ENCODE peak calls at places on chromosomes 5 and 9, in five cellular contexts. One of them, this sample, is unnamed. For H3K27me3, the result is how much of the 10 kb centered on the place peaks cover.

GRCh38 chr5:1745190-1745805 is 54.3 kb downstream of the MRPL36 start:
- DNase-seq in stomach: no peak
- DNase-seq in breast epithelium: no peak
- DNase-seq in HCT116: no peak
- DNase-seq in ovary: peak
- DNase-seq in this sample: no peak

GRCh38 chr5:8520922-8521321 is 652.0 kb downstream of the MTRR start:
- DNase-seq in ovary: no peak
- DNase-seq in HCT116: no peak
- DNase-seq in stomach: no peak
- DNase-seq in breast epithelium: no peak
- DNase-seq in this sample: no peak

GRCh38 chr5:112833971-112834370 is 27.1 kb upstream of the SRP19 start:
- DNase-seq in breast epithelium: no peak
- DNase-seq in ovary: no peak
- DNase-seq in stomach: no peak
- DNase-seq in HCT116: no peak
- DNase-seq in this sample: no peak

GRCh38 chr9:112184946-112185345 is 9.8 kb upstream of the SUSD1 start:
- DNase-seq in ovary: no peak
- DNase-seq in stomach: no peak
- DNase-seq in HCT116: no peak
- DNase-seq in breast epithelium: no peak
- DNase-seq in this sample: no peak

GRCh38 chr5:3594514-3595101 is 1.0 kb upstream of the IRX1 start:
- DNase-seq in breast epithelium: no peak
- DNase-seq in HCT116: no peak
- DNase-seq in stomach: no peak
- DNase-seq in ovary: no peak
- DNase-seq in this sample: no peak

GRCh38 chr5:1827410-1828397 is 26.5 kb downstream of the NDUFS6 start:
- DNase-seq in ovary: no peak
- DNase-seq in breast epithelium: no peak
- DNase-seq in stomach: no peak
- DNase-seq in HCT116: no peak
- DNase-seq in this sample: no peak

GRCh38 chr9:77218612-77219011 is 41.3 kb downstream of the VPS13A start:
- DNase-seq in ovary: no peak
- DNase-seq in HCT116: no peak
- DNase-seq in stomach: no peak
- DNase-seq in breast epithelium: no peak
- DNase-seq in this sample: no peak

GRCh38 chr5:143682788-143683419 is 129.1 kb upstream of the HMHB1 start:
- DNase-seq in stomach: no peak
- DNase-seq in breast epithelium: no peak
- DNase-seq in HCT116: no peak
- DNase-seq in ovary: no peak
- DNase-seq in this sample: no peak

GRCh38 chr9:28762167-28762566 is 1188.9 kb upstream of the C9orf72 start:
- DNase-seq in HCT116: no peak
- DNase-seq in ovary: no peak
- DNase-seq in stomach: no peak
- DNase-seq in breast epithelium: no peak
- DNase-seq in this sample: no peak

GRCh38 chr9:109411818-109412352 is 86.2 kb downstream of the PTPN3 start:
- DNase-seq in stomach: no peak
- DNase-seq in breast epithelium: no peak
- DNase-seq in HCT116: no peak
- DNase-seq in ovary: peak
- DNase-seq in this sample: peak

GRCh38 chr9:38036359-38037084 is 32.5 kb downstream of the SHB start:
- DNase-seq in stomach: no peak
- DNase-seq in ovary: no peak
- DNase-seq in breast epithelium: peak
- DNase-seq in HCT116: no peak
- DNase-seq in this sample: no peak

GRCh38 chr9:27181381-27181780 is 72.4 kb downstream of the TEK start:
- DNase-seq in ovary: no peak
- DNase-seq in stomach: no peak
- DNase-seq in breast epithelium: no peak
- DNase-seq in HCT116: no peak
- DNase-seq in this sample: no peak

GRCh38 chr9:71025728-71026127 is 95.7 kb downstream of the TRPM3 start:
- DNase-seq in breast epithelium: no peak
- DNase-seq in stomach: no peak
- DNase-seq in HCT116: no peak
- DNase-seq in ovary: no peak
- DNase-seq in this sample: no peak

GRCh38 chr5:108545301-108545700 is 163.4 kb upstream of the FBXL17 start:
- DNase-seq in ovary: no peak
- DNase-seq in stomach: no peak
- DNase-seq in breast epithelium: no peak
- DNase-seq in HCT116: no peak
- DNase-seq in this sample: no peak

GRCh38 chr9:71675129-71675856 is 93.0 kb downstream of the CEMIP2 start:
- DNase-seq in HCT116: no peak
- DNase-seq in ovary: no peak
- DNase-seq in stomach: no peak
- DNase-seq in breast epithelium: no peak
- DNase-seq in this sample: no peak

GRCh38 chr5:36398137-36398536 is 96.4 kb upstream of the RANBP3L start:
- DNase-seq in stomach: no peak
- DNase-seq in HCT116: peak
- DNase-seq in breast epithelium: no peak
- DNase-seq in ovary: no peak
- DNase-seq in this sample: no peak

GRCh38 chr9:91040371-91041215 is 239.0 kb downstream of the SYK start:
- DNase-seq in stomach: no peak
- DNase-seq in breast epithelium: no peak
- DNase-seq in HCT116: no peak
- DNase-seq in ovary: no peak
- DNase-seq in this sample: no peak

GRCh38 chr9:69472101-69472625 is 147.1 kb downstream of the ENTREP1 start:
- DNase-seq in breast epithelium: no peak
- DNase-seq in ovary: no peak
- DNase-seq in HCT116: no peak
- DNase-seq in stomach: no peak
- DNase-seq in this sample: no peak

GRCh38 chr9:113955076-113955752 is 79.1 kb downstream of the ZNF618 start:
- DNase-seq in ovary: peak
- DNase-seq in stomach: no peak
- DNase-seq in HCT116: no peak
- DNase-seq in breast epithelium: no peak
- DNase-seq in this sample: peak

GRCh38 chr9:98807070-98807810 is at the start of gene GALNT12:
- DNase-seq in stomach: peak
- DNase-seq in HCT116: no peak
- DNase-seq in ovary: no peak
- DNase-seq in breast epithelium: no peak
- DNase-seq in this sample: peak

GRCh38 chr5:33129309-33129708 is 311.5 kb upstream of the TARS1 start:
- DNase-seq in ovary: no peak
- DNase-seq in HCT116: no peak
- DNase-seq in breast epithelium: no peak
- DNase-seq in stomach: no peak
- DNase-seq in this sample: no peak

GRCh38 chr9:123327697-123328100 is 28.3 kb upstream of the CRB2 start:
- DNase-seq in ovary: no peak
- DNase-seq in stomach: peak
- DNase-seq in HCT116: no peak
- DNase-seq in breast epithelium: peak
- DNase-seq in this sample: peak

GRCh38 chr5:14148483-14148882 is 5.3 kb downstream of the TRIO start:
- DNase-seq in HCT116: no peak
- DNase-seq in ovary: no peak
- DNase-seq in breast epithelium: no peak
- DNase-seq in stomach: no peak
- DNase-seq in this sample: no peak

GRCh38 chr5:160213537-160213936 is 15.8 kb upstream of the FABP6 start:
- DNase-seq in breast epithelium: no peak
- DNase-seq in ovary: no peak
- DNase-seq in stomach: no peak
- DNase-seq in HCT116: peak
- DNase-seq in this sample: no peak

GRCh38 chr5:100797863-100798262 is 105.2 kb downstream of the ST8SIA4 start:
- DNase-seq in breast epithelium: no peak
- DNase-seq in ovary: no peak
- DNase-seq in HCT116: no peak
- DNase-seq in stomach: no peak
- DNase-seq in this sample: no peak

GRCh38 chr9:69397384-69398214 is 72.6 kb downstream of the ENTREP1 start:
- DNase-seq in ovary: no peak
- DNase-seq in breast epithelium: peak
- DNase-seq in stomach: no peak
- DNase-seq in HCT116: no peak
- DNase-seq in this sample: no peak

DNA sequence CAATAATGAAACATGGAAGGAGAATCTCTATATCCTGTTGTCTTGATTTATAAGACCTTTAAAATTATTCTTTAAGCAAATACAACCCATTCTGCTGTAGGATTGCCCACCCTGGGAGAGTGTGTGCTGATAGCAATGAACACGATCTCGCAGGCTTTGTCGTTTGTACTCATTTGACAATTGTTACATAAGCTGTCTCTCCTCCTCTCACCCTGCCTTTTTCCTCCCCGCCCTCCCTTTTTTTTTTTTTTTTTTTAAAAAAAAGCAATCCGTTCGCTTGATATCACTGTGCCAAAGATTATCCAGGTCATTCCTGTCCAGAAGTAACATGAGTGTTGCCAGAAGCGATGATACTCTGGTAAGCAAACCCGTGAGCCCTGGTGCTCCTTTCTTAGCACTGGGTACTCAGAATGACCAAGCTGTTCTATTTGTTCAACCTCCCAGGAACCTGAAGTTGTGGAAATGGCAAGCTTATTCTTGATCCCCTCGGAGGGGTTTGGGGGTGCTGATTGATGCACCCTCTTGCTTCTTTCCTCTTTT is 82.7 kb upstream of the CTSL start:
- DNase-seq in breast epithelium: no peak
- DNase-seq in stomach: no peak
- DNase-seq in HCT116: no peak
- DNase-seq in ovary: no peak
- DNase-seq in this sample: peak
- H3K27me3 ChIP-seq in breast epithelium: under half
- H3K27me3 ChIP-seq in stomach: under half
- H3K27me3 ChIP-seq in HCT116: under half
- H3K27me3 ChIP-seq in ovary: under half
- H3K27me3 ChIP-seq in this sample: under half

GRCh38 chr5:39171647-39172046 is 47.7 kb downstream of the FYB1 start:
- DNase-seq in ovary: no peak
- DNase-seq in stomach: no peak
- DNase-seq in HCT116: no peak
- DNase-seq in breast epithelium: no peak
- DNase-seq in this sample: no peak

GRCh38 chr5:39169081-39169480 is 50.3 kb downstream of the FYB1 start:
- DNase-seq in ovary: no peak
- DNase-seq in HCT116: no peak
- DNase-seq in breast epithelium: no peak
- DNase-seq in stomach: no peak
- DNase-seq in this sample: no peak

GRCh38 chr5:39164529-39165402 is 54.6 kb downstream of the FYB1 start:
- DNase-seq in ovary: no peak
- DNase-seq in stomach: no peak
- DNase-seq in HCT116: no peak
- DNase-seq in breast epithelium: no peak
- DNase-seq in this sample: no peak

GRCh38 chr5:39167141-39167972 is 52.0 kb downstream of the FYB1 start:
- DNase-seq in stomach: no peak
- DNase-seq in breast epithelium: no peak
- DNase-seq in HCT116: no peak
- DNase-seq in ovary: no peak
- DNase-seq in this sample: no peak

GRCh38 chr5:39167973-39168345 is 51.4 kb downstream of the FYB1 start:
- DNase-seq in HCT116: no peak
- DNase-seq in stomach: no peak
- DNase-seq in breast epithelium: no peak
- DNase-seq in ovary: no peak
- DNase-seq in this sample: no peak
- H3K27ac ChIP-seq in HCT116: no peak
- H3K27ac ChIP-seq in stomach: no peak
- H3K27ac ChIP-seq in breast epithelium: no peak
- H3K27ac ChIP-seq in ovary: no peak
- H3K27ac ChIP-seq in this sample: no peak

DNA sequence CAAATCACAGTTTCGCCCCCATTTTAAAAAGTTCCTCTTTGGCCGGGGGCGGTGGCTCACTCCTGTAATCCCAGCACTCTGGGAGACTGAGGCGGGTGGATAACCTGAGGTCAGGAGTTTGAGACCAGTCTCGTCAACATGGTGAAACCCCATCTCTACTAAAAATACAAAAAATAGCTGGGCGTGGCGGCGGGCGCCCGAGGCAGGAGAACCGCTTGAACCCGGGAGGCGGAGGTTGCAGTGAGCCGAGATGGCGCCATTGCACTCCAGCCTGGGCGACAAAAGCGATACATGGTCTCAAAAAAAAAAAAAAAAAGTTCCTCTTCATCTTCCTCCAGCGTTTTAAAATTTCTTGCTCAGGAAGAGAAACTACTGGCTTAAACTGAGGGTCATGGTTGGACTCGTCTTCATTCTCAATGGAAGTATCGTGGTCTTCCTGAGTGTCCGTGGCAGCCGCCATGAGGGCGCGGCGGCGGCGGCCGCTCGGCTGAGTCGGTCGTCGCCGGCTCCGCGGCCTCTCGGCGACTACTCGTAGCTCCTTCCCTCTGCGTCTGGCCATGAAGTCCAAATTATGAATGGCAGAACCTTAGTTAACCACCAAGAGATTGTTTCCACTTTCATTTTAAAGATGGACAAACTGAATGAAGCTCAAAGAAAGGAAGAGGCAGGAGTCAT is 92.1 kb upstream of the NR5A1 start:
- DNase-seq in HCT116: no peak
- DNase-seq in ovary: no peak
- DNase-seq in stomach: no peak
- DNase-seq in breast epithelium: no peak
- DNase-seq in this sample: no peak
- TF ChIP-seq POLR2A in HCT116: no peak
- TF ChIP-seq POLR2A in ovary: no peak
- TF ChIP-seq POLR2A in stomach: no peak
- TF ChIP-seq POLR2A in breast epithelium: no peak
- TF ChIP-seq POLR2A in this sample: no peak

GRCh38 chr5:179374506-179375235 is 29.4 kb upstream of the ADAMTS2 start:
- DNase-seq in HCT116: no peak
- DNase-seq in stomach: no peak
- DNase-seq in ovary: no peak
- DNase-seq in breast epithelium: no peak
- DNase-seq in this sample: no peak

GRCh38 chr5:179375966-179376365 is 30.7 kb upstream of the ADAMTS2 start:
- DNase-seq in breast epithelium: no peak
- DNase-seq in HCT116: no peak
- DNase-seq in ovary: no peak
- DNase-seq in stomach: no peak
- DNase-seq in this sample: no peak

GRCh38 chr5:179375236-179375685 is 30.0 kb upstream of the ADAMTS2 start:
- DNase-seq in HCT116: no peak
- DNase-seq in stomach: no peak
- DNase-seq in breast epithelium: no peak
- DNase-seq in ovary: no peak
- DNase-seq in this sample: no peak

GRCh38 chr5:179373101-179373934 is 28.1 kb upstream of the ADAMTS2 start:
- DNase-seq in stomach: no peak
- DNase-seq in ovary: no peak
- DNase-seq in HCT116: no peak
- DNase-seq in breast epithelium: peak
- DNase-seq in this sample: no peak

GRCh38 chr5:179373961-179374505 is 28.8 kb upstream of the ADAMTS2 start:
- DNase-seq in stomach: no peak
- DNase-seq in ovary: peak
- DNase-seq in HCT116: no peak
- DNase-seq in breast epithelium: no peak
- DNase-seq in this sample: no peak
- H3K27me3 ChIP-seq in stomach: under half
- H3K27me3 ChIP-seq in ovary: under half
- H3K27me3 ChIP-seq in HCT116: under half
- H3K27me3 ChIP-seq in breast epithelium: under half
- H3K27me3 ChIP-seq in this sample: under half